ENCODE peak calls at places on chromosomes 2 and 18, in eight cellular contexts. R is activated T-cell treated with anti-CD3 and anti-CD28 coated beads, Interleukin-2, amount 50 U/mL, for 72 hours; D is coronary artery; U is thoracic aorta; H is GM23338; F is EL; N is BJ; J is HTR-8/SVneo. W is an unnamed sample.

GRCh38 chr2:10235099-10235908 is 67.4 kb upstream of the HPCAL1 start:
- DNase-seq in H (no peak), U (no peak), J (no peak), F (no peak), N (no peak), D (no peak), R (no peak), W (no peak)

GRCh38 chr18:48050176-48050575 is 119.7 kb upstream of the SMAD2 start:
- DNase-seq in D (no peak), U (no peak), N (no peak), F (no peak), H (no peak), R (no peak), J (no peak), W (no peak)

GRCh38 chr2:24986397-24986796 is 14.6 kb upstream of the DNAJC27 start:
- DNase-seq in N (no peak), J (no peak), U (no peak), H (no peak), D (no peak), R (no peak), F (no peak), W (no peak)

GRCh38 chr18:8871484-8871883 is 166.1 kb downstream of the MTCL1 start:
- DNase-seq in J (no peak), R (no peak), H (no peak), F (peak; percentile 92), N (no peak), U (no peak), D (no peak), W (no peak)

GRCh38 chr2:12486205-12487118 is 230.3 kb upstream of the TRIB2 start:
- DNase-seq in H (peak; percentile 6), D (no peak), N (no peak), F (peak; percentile 13), R (no peak), U (no peak), J (no peak), W (no peak)

GRCh38 chr2:134360750-134361487 is 107.0 kb downstream of the MGAT5 start:
- DNase-seq in D (no peak), J (no peak), F (no peak), R (no peak), H (no peak), U (no peak), N (no peak), W (no peak)

GRCh38 chr2:175834472-175834871 is 167.6 kb downstream of the LNPK start:
- DNase-seq in D (no peak), H (peak; percentile 37), R (no peak), N (no peak), F (no peak), U (no peak), J (no peak), W (no peak)

GRCh38 chr2:96124406-96125265 is 8.3 kb upstream of the ADRA2B start:
- DNase-seq in U (no peak), D (no peak), N (no peak), J (no peak), F (no peak), H (no peak), R (no peak), W (no peak)

GRCh38 chr2:52113338-52113737 is 1081.4 kb upstream of the NRXN1 start:
- DNase-seq in H (no peak), R (no peak), F (no peak), N (no peak), U (no peak), D (no peak), J (no peak), W (no peak)

GRCh38 chr2:119383410-119384140 is 16.8 kb downstream of the DBI start:
- DNase-seq in N (no peak), F (no peak), R (no peak), D (no peak), H (no peak), U (no peak), J (no peak), W (no peak)

GRCh38 chr2:140600116-140600515 is 1530.7 kb downstream of the LRP1B start:
- DNase-seq in D (no peak), J (peak; percentile 2), H (no peak), F (no peak), U (no peak), R (no peak), N (no peak), W (no peak)

GRCh38 chr2:169705927-169706326 is 11.7 kb downstream of the PHOSPHO2 start:
- DNase-seq in D (no peak), J (no peak), R (no peak), U (no peak), N (peak; percentile 46), H (no peak), F (peak; percentile 37), W (no peak)

GRCh38 chr2:241417626-241418025 is 61.5 kb downstream of the FARP2 start:
- DNase-seq in D (no peak), N (no peak), U (no peak), F (no peak), H (no peak), R (no peak), J (no peak), W (no peak)

GRCh38 chr18:36183987-36184386 is 3.3 kb upstream of the MOCOS start:
- DNase-seq in D (no peak), H (no peak), U (no peak), N (no peak), F (no peak), R (no peak), J (no peak), W (no peak)

GRCh38 chr18:48326901-48327675 is 82.1 kb downstream of the ZBTB7C start:
- DNase-seq in H (no peak), N (no peak), F (peak; percentile 69), U (no peak), J (peak; percentile 26), R (no peak), D (no peak), W (no peak)

GRCh38 chr2:173588931-173589369 is 234.3 kb downstream of the CDCA7 start:
- DNase-seq in F (no peak), J (no peak), N (no peak), U (no peak), R (no peak), D (no peak), H (no peak), W (no peak)

GRCh38 chr18:79970419-79971133 is 6.1 kb downstream of the HSBP1L1 start:
- DNase-seq in J (no peak), R (no peak), F (no peak), D (no peak), N (no peak), H (no peak), U (no peak), W (no peak)

GRCh38 chr2:138364554-138365162 is 136.9 kb upstream of the SPOPL start:
- DNase-seq in U (no peak), F (peak; percentile 6), D (no peak), N (peak; percentile 58), J (no peak), H (no peak), R (no peak), W (no peak)

GRCh38 chr2:185738679-185739472 is at the start of gene FSIP2:
- DNase-seq in N (no peak), D (peak; percentile 69), R (peak; percentile 59), U (no peak), H (peak; percentile 94), J (peak; percentile 73), F (peak; percentile 58), W (no peak)

GRCh38 chr2:191927991-191928390 is 81.1 kb upstream of the CAVIN2 start:
- DNase-seq in J (no peak), H (no peak), D (no peak), F (peak; percentile 21), U (no peak), R (no peak), N (no peak), W (no peak)

GRCh38 chr2:170744248-170745002 is 25.8 kb upstream of the ERICH2 start:
- DNase-seq in H (no peak), J (no peak), F (no peak), D (no peak), U (no peak), N (no peak), R (no peak), W (no peak)

GRCh38 chr2:76579911-76580310 is 869.2 kb upstream of the GCFC2 start:
- DNase-seq in D (no peak), J (no peak), H (no peak), U (no peak), F (no peak), N (no peak), R (no peak), W (no peak)

GRCh38 chr2:160367887-160368286 is 125.7 kb downstream of the RBMS1 start:
- DNase-seq in F (peak; percentile 97), H (peak; percentile 25), D (no peak), N (peak; percentile 86), R (peak; percentile 10), U (no peak), J (peak; percentile 65), W (no peak)

GRCh38 chr18:78814766-78815165 is 164.9 kb upstream of the SALL3 start:
- DNase-seq in N (no peak), J (no peak), F (no peak), R (no peak), U (no peak), D (no peak), H (no peak), W (no peak)

GRCh38 chr2:161905389-161906046 is 168.5 kb downstream of the DPP4 start:
- DNase-seq in U (no peak), R (peak; percentile 25), H (no peak), F (peak; percentile 55), J (peak; percentile 0), N (no peak), D (no peak), W (no peak)

GRCh38 chr2:84879595-84880394 is 1.1 kb downstream of the TRABD2A start:
- DNase-seq in N (no peak), R (no peak), U (no peak), J (no peak), F (no peak), H (peak; percentile 63), D (no peak), W (no peak)

GRCh38 chr2:150385211-150385610 is 102.3 kb downstream of the RND3 start:
- DNase-seq in F (no peak), N (no peak), U (no peak), R (no peak), D (no peak), J (no peak), H (no peak), W (no peak)

W was measured in effector memory CD4-positive, alpha-beta T cell.